ENCODE peak calls at places on chromosome X, in six cellular contexts. U, E, H, L, T and Y are unnamed samples.

GRCh38 chrX:67636532-67636931 is 92.7 kb downstream of the AR start:
- DNase-seq in U (no peak), E (no peak), H (peak), L (peak), T (no peak), Y (no peak)

GRCh38 chrX:17544831-17545230 is 169.8 kb downstream of the NHS start:
- DNase-seq in U (no peak), E (no peak), H (no peak), L (no peak), T (no peak), Y (peak)

GRCh38 chrX:151713859-151714258 is 2.0 kb upstream of the FATE1 start:
- DNase-seq in U (no peak), E (no peak), H (peak), L (peak), T (peak), Y (peak)

GRCh38 chrX:143206961-143207360 is 181.2 kb downstream of the SPANXN4 start:
- DNase-seq in U (no peak), E (no peak), H (no peak), L (no peak), T (no peak), Y (no peak)

GRCh38 chrX:44343412-44343942 is at the start of gene EFHC2:
- DNase-seq in U (peak), E (no peak), H (peak), L (peak), T (peak), Y (peak)

GRCh38 chrX:39519213-39519544 is 578.6 kb downstream of the BCOR start:
- DNase-seq in U (no peak), E (peak), H (peak), L (no peak), T (peak), Y (peak)

GRCh38 chrX:129000797-129001196 is 522.5 kb downstream of the SMARCA1 start:
- DNase-seq in U (no peak), E (no peak), H (no peak), L (no peak), T (no peak), Y (no peak)

GRCh38 chrX:38636949-38637819 is 75.8 kb downstream of the TSPAN7 start:
- DNase-seq in U (no peak), E (peak), H (peak), L (no peak), T (no peak), Y (no peak)

GRCh38 chrX:153687121-153688039 is at the start of gene SLC6A8:
- DNase-seq in U (no peak), E (peak), H (peak), L (peak), T (peak), Y (peak)

GRCh38 chrX:23752740-23753435 is 9.8 kb upstream of the ACOT9 start:
- DNase-seq in U (no peak), E (no peak), H (peak), L (no peak), T (no peak), Y (no peak)

GRCh38 chrX:109624641-109625311 is at the start of gene KCNE5:
- DNase-seq in U (no peak), E (peak), H (no peak), L (no peak), T (peak), Y (peak)

GRCh38 chrX:53281321-53281822 is at the start of gene IQSEC2:
- DNase-seq in U (no peak), E (peak), H (peak), L (peak), T (peak), Y (peak)

GRCh38 chrX:100207331-100208024 is 202.6 kb downstream of the PCDH19 start:
- DNase-seq in U (no peak), E (no peak), H (no peak), L (no peak), T (no peak), Y (peak)

GRCh38 chrX:44071847-44072545 is 98.8 kb upstream of the NDP start:
- DNase-seq in U (no peak), E (no peak), H (peak), L (peak), T (no peak), Y (peak)

GRCh38 chrX:113275769-113276168 is 435.1 kb upstream of the AMOT start:
- DNase-seq in U (no peak), E (no peak), H (no peak), L (no peak), T (peak), Y (no peak)

GRCh38 chrX:3348191-3348590 is 1.7 kb upstream of the MXRA5 start:
- DNase-seq in U (no peak), E (no peak), H (no peak), L (no peak), T (no peak), Y (no peak)

GRCh38 chrX:23012636-23013035 is 12.9 kb downstream of the DDX53 start:
- DNase-seq in U (no peak), E (no peak), H (no peak), L (no peak), T (peak), Y (no peak)

GRCh38 chrX:107576841-107577240 is 51.5 kb upstream of the PRPS1 start:
- DNase-seq in U (no peak), E (no peak), H (no peak), L (no peak), T (no peak), Y (no peak)

GRCh38 chrX:34147345-34147744 is 15.2 kb upstream of the FAM47A start:
- DNase-seq in U (no peak), E (no peak), H (no peak), L (no peak), T (no peak), Y (no peak)